ENCODE peak calls at places on chromosomes 3 and 15, in ten cellular contexts. V is right atrium auricular region; Y is islet precursor cell; T is NCI-H2171 treated with DMSO at 0.1 percent for 48 hours; W is psoas muscle; D is mesothelial cell of epicardium; U is activated naive CD4-positive, alpha-beta T cell treated with anti-CD3 and anti-CD28 coated beads, Interleukin-2, amount 50 U/mL, for 16 hours; F is putamen; L is NAMALWA; R is iPS-NIHi11. I is an unnamed sample.

GRCh38 chr15:61030451-61030850 is 198.7 kb downstream of the RORA start:
- DNase-seq in V (no peak), Y (no peak), T (no peak), W (no peak), D (no peak), U (no peak), F (no peak), L (no peak), R (no peak), I (no peak)

GRCh38 chr3:170585937-170586310 is at the start of gene SLC7A14:
- DNase-seq in V (no peak), Y (peak; percentile 56), T (peak; percentile 84), W (no peak), D (no peak), U (no peak), F (peak; percentile 56), L (no peak), R (peak; percentile 79), I (no peak)

GRCh38 chr15:49380912-49381311 is 42.1 kb upstream of the FGF7 start:
- DNase-seq in V (no peak), Y (peak; percentile 49), T (peak; percentile 12), W (no peak), D (no peak), U (no peak), F (no peak), L (no peak), R (no peak), I (no peak)

GRCh38 chr3:123392368-123392767 is 56.5 kb downstream of the ADCY5 start:
- DNase-seq in V (no peak), Y (no peak), T (no peak), W (no peak), D (no peak), U (no peak), F (no peak), L (no peak), R (no peak), I (no peak)

GRCh38 chr15:27796405-27797085 is 302.6 kb downstream of the OCA2 start:
- DNase-seq in V (no peak), Y (no peak), T (no peak), W (no peak), D (no peak), U (no peak), F (no peak), L (no peak), R (peak; percentile 47), I (no peak)

GRCh38 chr3:48614044-48614443 is 4.6 kb upstream of the UQCRC1 start:
- DNase-seq in V (no peak), Y (no peak), T (no peak), W (no peak), D (no peak), U (no peak), F (no peak), L (no peak), R (no peak), I (no peak)

GRCh38 chr15:73982251-73982962 is 9.7 kb downstream of the STOML1 start:
- DNase-seq in V (peak; percentile 93), Y (no peak), T (peak; percentile 80), W (peak; percentile 93), D (no peak), U (no peak), F (peak; percentile 57), L (peak; percentile 52), R (no peak), I (peak; percentile 49)

GRCh38 chr3:50786631-50787030 is 111.9 kb downstream of the DOCK3 start:
- DNase-seq in V (no peak), Y (no peak), T (no peak), W (no peak), D (no peak), U (no peak), F (no peak), L (no peak), R (no peak), I (no peak)

GRCh38 chr15:58522391-58522790 is 90.6 kb downstream of the LIPC start:
- DNase-seq in V (no peak), Y (peak; percentile 54), T (no peak), W (no peak), D (no peak), U (no peak), F (peak; percentile 74), L (no peak), R (no peak), I (peak; percentile 81)

GRCh38 chr3:15659254-15659975 is 57.9 kb downstream of the BTD start:
- DNase-seq in V (no peak), Y (no peak), T (no peak), W (no peak), D (no peak), U (no peak), F (no peak), L (no peak), R (no peak), I (no peak)

GRCh38 chr15:40763801-40764765 is at the start of gene GCHFR:
- DNase-seq in V (peak; percentile 79), Y (peak; percentile 90), T (no peak), W (peak; percentile 81), D (peak; percentile 62), U (peak; percentile 73), F (peak; percentile 23), L (peak; percentile 77), R (peak; percentile 90), I (no peak)

GRCh38 chr3:155555479-155556065 is 189.3 kb downstream of the PLCH1 start:
- DNase-seq in V (no peak), Y (no peak), T (no peak), W (no peak), D (no peak), U (no peak), F (no peak), L (no peak), R (no peak), I (no peak)

GRCh38 chr3:58994746-58995330 is 55.0 kb downstream of the CFAP20DC start:
- DNase-seq in V (no peak), Y (peak; percentile 58), T (peak; percentile 84), W (no peak), D (no peak), U (no peak), F (peak; percentile 45), L (peak; percentile 71), R (peak; percentile 73), I (peak; percentile 65)

GRCh38 chr3:58234516-58234931 is 3.1 kb upstream of the ABHD6 start:
- DNase-seq in V (no peak), Y (no peak), T (peak; percentile 80), W (no peak), D (no peak), U (no peak), F (no peak), L (no peak), R (no peak), I (no peak)

GRCh38 chr3:8622873-8623725 is 21.5 kb downstream of the SSUH2 start:
- DNase-seq in V (no peak), Y (peak; percentile 93), T (peak; percentile 55), W (peak; percentile 72), D (peak; percentile 60), U (peak; percentile 29), F (peak; percentile 53), L (peak; percentile 82), R (peak; percentile 94), I (peak; percentile 60)

GRCh38 chr3:95037927-95038326 is 975.1 kb downstream of the NSUN3 start:
- DNase-seq in V (no peak), Y (no peak), T (no peak), W (no peak), D (no peak), U (no peak), F (no peak), L (no peak), R (no peak), I (no peak)

GRCh38 chr3:38834110-38834509 is 18.1 kb upstream of the SCN10A start:
- DNase-seq in V (peak; percentile 68), Y (peak; percentile 89), T (no peak), W (peak; percentile 70), D (no peak), U (no peak), F (no peak), L (no peak), R (peak; percentile 77), I (no peak)

GRCh38 chr3:67526246-67526645 is 128.2 kb downstream of the SUCLG2 start:
- DNase-seq in V (no peak), Y (no peak), T (peak; percentile 38), W (no peak), D (no peak), U (no peak), F (no peak), L (no peak), R (no peak), I (no peak)

GRCh38 chr3:170909129-170909903 is 879 bp upstream of the EIF5A2 start:
- DNase-seq in V (no peak), Y (no peak), T (no peak), W (peak; percentile 16), D (no peak), U (no peak), F (no peak), L (peak; percentile 14), R (no peak), I (no peak)

GRCh38 chr3:78462021-78462420 is 1305.8 kb downstream of the ROBO1 start:
- DNase-seq in V (no peak), Y (no peak), T (no peak), W (no peak), D (no peak), U (no peak), F (no peak), L (no peak), R (no peak), I (no peak)

GRCh38 chr15:90603893-90604292 is 74.2 kb downstream of the CRTC3 start:
- DNase-seq in V (no peak), Y (no peak), T (no peak), W (no peak), D (no peak), U (peak; percentile 36), F (no peak), L (peak; percentile 36), R (peak; percentile 39), I (no peak)

GRCh38 chr3:163614886-163615285 is 1463.4 kb downstream of the SI start:
- DNase-seq in V (no peak), Y (no peak), T (no peak), W (no peak), D (no peak), U (no peak), F (no peak), L (no peak), R (no peak), I (no peak)